ENCODE peak calls at places on chromosomes 12 and 14, in ten cellular contexts. One of them, this sample, is unnamed.

GRCh38 chr12:64611430-64612286 is 1.4 kb downstream of the RASSF3 start:
- DNase-seq in transverse colon: peak
- DNase-seq in HepG2: no peak
- DNase-seq in esophagus muscularis mucosa: no peak
- DNase-seq in breast epithelium: no peak
- DNase-seq in endothelial cell of umbilical vein: peak
- DNase-seq in prostate gland: peak
- DNase-seq in GM12891: no peak
- DNase-seq in GM12878: no peak
- DNase-seq in sigmoid colon: peak
- DNase-seq in this sample: no peak

GRCh38 chr12:132433641-132434395 is 56.1 kb upstream of the FBRSL1 start:
- DNase-seq in endothelial cell of umbilical vein: no peak
- DNase-seq in sigmoid colon: no peak
- DNase-seq in GM12878: no peak
- DNase-seq in prostate gland: no peak
- DNase-seq in HepG2: no peak
- DNase-seq in esophagus muscularis mucosa: no peak
- DNase-seq in breast epithelium: peak
- DNase-seq in GM12891: no peak
- DNase-seq in transverse colon: peak
- DNase-seq in this sample: no peak

GRCh38 chr14:32703246-32703645 is 235.4 kb upstream of the NPAS3 start:
- DNase-seq in esophagus muscularis mucosa: no peak
- DNase-seq in GM12891: no peak
- DNase-seq in HepG2: no peak
- DNase-seq in endothelial cell of umbilical vein: peak
- DNase-seq in transverse colon: no peak
- DNase-seq in sigmoid colon: no peak
- DNase-seq in prostate gland: no peak
- DNase-seq in breast epithelium: no peak
- DNase-seq in GM12878: no peak
- DNase-seq in this sample: no peak

GRCh38 chr14:101761881-101762529 is 496 bp downstream of the PPP2R5C start:
- DNase-seq in endothelial cell of umbilical vein: peak
- DNase-seq in esophagus muscularis mucosa: peak
- DNase-seq in prostate gland: peak
- DNase-seq in GM12878: no peak
- DNase-seq in HepG2: no peak
- DNase-seq in GM12891: peak
- DNase-seq in transverse colon: peak
- DNase-seq in breast epithelium: no peak
- DNase-seq in sigmoid colon: peak
- DNase-seq in this sample: peak

GRCh38 chr14:32013083-32013482 is 64.0 kb upstream of the ARHGAP5 start:
- DNase-seq in GM12891: no peak
- DNase-seq in esophagus muscularis mucosa: no peak
- DNase-seq in transverse colon: no peak
- DNase-seq in sigmoid colon: no peak
- DNase-seq in breast epithelium: no peak
- DNase-seq in prostate gland: no peak
- DNase-seq in GM12878: no peak
- DNase-seq in endothelial cell of umbilical vein: no peak
- DNase-seq in HepG2: peak
- DNase-seq in this sample: peak

GRCh38 chr14:70631948-70632347 is 9.8 kb upstream of the TTC9 start:
- DNase-seq in GM12891: no peak
- DNase-seq in prostate gland: no peak
- DNase-seq in GM12878: no peak
- DNase-seq in sigmoid colon: no peak
- DNase-seq in HepG2: no peak
- DNase-seq in endothelial cell of umbilical vein: no peak
- DNase-seq in transverse colon: no peak
- DNase-seq in breast epithelium: no peak
- DNase-seq in esophagus muscularis mucosa: no peak
- DNase-seq in this sample: no peak

GRCh38 chr12:47935196-47935595 is 28.2 kb upstream of the TMEM106C start:
- DNase-seq in esophagus muscularis mucosa: no peak
- DNase-seq in GM12891: no peak
- DNase-seq in GM12878: no peak
- DNase-seq in sigmoid colon: peak
- DNase-seq in endothelial cell of umbilical vein: no peak
- DNase-seq in breast epithelium: no peak
- DNase-seq in transverse colon: no peak
- DNase-seq in HepG2: peak
- DNase-seq in prostate gland: no peak
- DNase-seq in this sample: no peak

GRCh38 chr12:79690156-79690605 is 583 bp downstream of the PAWR start:
- DNase-seq in sigmoid colon: no peak
- DNase-seq in esophagus muscularis mucosa: no peak
- DNase-seq in GM12891: no peak
- DNase-seq in breast epithelium: no peak
- DNase-seq in endothelial cell of umbilical vein: no peak
- DNase-seq in prostate gland: no peak
- DNase-seq in transverse colon: no peak
- DNase-seq in HepG2: peak
- DNase-seq in GM12878: no peak
- DNase-seq in this sample: peak

GRCh38 chr14:51719970-51720369 is 68.3 kb downstream of the FRMD6 start:
- DNase-seq in endothelial cell of umbilical vein: no peak
- DNase-seq in GM12891: no peak
- DNase-seq in GM12878: no peak
- DNase-seq in breast epithelium: no peak
- DNase-seq in HepG2: no peak
- DNase-seq in prostate gland: no peak
- DNase-seq in transverse colon: no peak
- DNase-seq in sigmoid colon: no peak
- DNase-seq in esophagus muscularis mucosa: no peak
- DNase-seq in this sample: no peak

GRCh38 chr14:87153901-87154300 is 839.1 kb downstream of the GALC start:
- DNase-seq in sigmoid colon: no peak
- DNase-seq in prostate gland: no peak
- DNase-seq in esophagus muscularis mucosa: no peak
- DNase-seq in GM12891: no peak
- DNase-seq in breast epithelium: no peak
- DNase-seq in transverse colon: no peak
- DNase-seq in GM12878: no peak
- DNase-seq in HepG2: no peak
- DNase-seq in endothelial cell of umbilical vein: no peak
- DNase-seq in this sample: no peak

GRCh38 chr14:87152701-87153100 is 840.3 kb downstream of the GALC start:
- DNase-seq in breast epithelium: no peak
- DNase-seq in esophagus muscularis mucosa: no peak
- DNase-seq in endothelial cell of umbilical vein: no peak
- DNase-seq in GM12891: no peak
- DNase-seq in GM12878: no peak
- DNase-seq in sigmoid colon: no peak
- DNase-seq in transverse colon: no peak
- DNase-seq in prostate gland: no peak
- DNase-seq in HepG2: no peak
- DNase-seq in this sample: no peak

GRCh38 chr14:87153391-87153790 is 839.6 kb downstream of the GALC start:
- DNase-seq in sigmoid colon: no peak
- DNase-seq in esophagus muscularis mucosa: no peak
- DNase-seq in GM12878: no peak
- DNase-seq in GM12891: no peak
- DNase-seq in prostate gland: no peak
- DNase-seq in endothelial cell of umbilical vein: no peak
- DNase-seq in breast epithelium: no peak
- DNase-seq in transverse colon: no peak
- DNase-seq in HepG2: no peak
- DNase-seq in this sample: no peak

GRCh38 chr14:87148655-87149054 is 844.3 kb downstream of the GALC start:
- DNase-seq in transverse colon: no peak
- DNase-seq in prostate gland: no peak
- DNase-seq in GM12891: no peak
- DNase-seq in endothelial cell of umbilical vein: no peak
- DNase-seq in GM12878: no peak
- DNase-seq in HepG2: no peak
- DNase-seq in esophagus muscularis mucosa: no peak
- DNase-seq in sigmoid colon: no peak
- DNase-seq in breast epithelium: no peak
- DNase-seq in this sample: peak

GRCh38 chr14:87149583-87150354 is 843.2 kb downstream of the GALC start:
- DNase-seq in endothelial cell of umbilical vein: no peak
- DNase-seq in GM12878: no peak
- DNase-seq in sigmoid colon: no peak
- DNase-seq in breast epithelium: no peak
- DNase-seq in esophagus muscularis mucosa: no peak
- DNase-seq in HepG2: no peak
- DNase-seq in prostate gland: no peak
- DNase-seq in GM12891: no peak
- DNase-seq in transverse colon: no peak
- DNase-seq in this sample: peak
- TF ChIP-seq POLR2AphosphoS5 in endothelial cell of umbilical vein: no peak
- TF ChIP-seq POLR2AphosphoS5 in GM12878: no peak
- TF ChIP-seq POLR2AphosphoS5 in sigmoid colon: no peak
- TF ChIP-seq POLR2AphosphoS5 in breast epithelium: no peak
- TF ChIP-seq POLR2AphosphoS5 in esophagus muscularis mucosa: no peak
- TF ChIP-seq POLR2AphosphoS5 in HepG2: no peak
- TF ChIP-seq POLR2AphosphoS5 in prostate gland: no peak
- TF ChIP-seq POLR2AphosphoS5 in GM12891: no peak
- TF ChIP-seq POLR2AphosphoS5 in transverse colon: no peak
- TF ChIP-seq POLR2AphosphoS5 in this sample: peak

DNA sequence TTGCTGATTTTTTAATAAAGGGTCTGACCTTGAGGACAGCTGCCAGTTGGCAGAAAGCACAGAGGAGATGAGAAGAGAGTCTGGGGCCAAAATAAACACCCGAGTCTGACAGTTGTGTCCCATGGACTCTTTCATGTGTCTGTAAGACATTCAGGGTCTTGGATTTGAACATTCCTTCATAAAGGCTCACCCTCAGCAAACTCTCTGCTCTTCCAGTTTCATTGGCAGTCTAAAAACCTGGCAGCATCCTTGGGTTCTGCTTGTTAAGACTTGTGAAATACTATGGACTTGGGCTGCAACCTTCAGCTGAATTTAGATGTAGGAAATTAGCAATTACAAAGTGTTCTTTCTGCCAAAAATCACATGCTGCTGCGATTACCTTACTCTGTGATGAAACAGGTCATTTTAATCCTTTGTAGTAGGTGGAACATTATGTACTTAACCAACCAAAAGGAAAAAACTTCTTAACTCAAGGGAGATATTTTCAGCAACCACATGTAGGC is 32.0 kb upstream of the LMNTD1 start:
- DNase-seq in GM12891: no peak
- DNase-seq in esophagus muscularis mucosa: no peak
- DNase-seq in endothelial cell of umbilical vein: peak
- DNase-seq in transverse colon: no peak
- DNase-seq in breast epithelium: no peak
- DNase-seq in HepG2: no peak
- DNase-seq in GM12878: no peak
- DNase-seq in sigmoid colon: peak
- DNase-seq in prostate gland: peak
- DNase-seq in this sample: no peak
- TF ChIP-seq POLR2AphosphoS5 in GM12891: no peak
- TF ChIP-seq POLR2AphosphoS5 in esophagus muscularis mucosa: peak
- TF ChIP-seq POLR2AphosphoS5 in endothelial cell of umbilical vein: no peak
- TF ChIP-seq POLR2AphosphoS5 in transverse colon: no peak
- TF ChIP-seq POLR2AphosphoS5 in breast epithelium: peak
- TF ChIP-seq POLR2AphosphoS5 in HepG2: no peak
- TF ChIP-seq POLR2AphosphoS5 in GM12878: no peak
- TF ChIP-seq POLR2AphosphoS5 in sigmoid colon: peak
- TF ChIP-seq POLR2AphosphoS5 in prostate gland: peak
- TF ChIP-seq POLR2AphosphoS5 in this sample: no peak

GRCh38 chr12:68809190-68810026 is 1.4 kb downstream of the MDM2 start:
- DNase-seq in transverse colon: no peak
- DNase-seq in sigmoid colon: no peak
- DNase-seq in breast epithelium: no peak
- DNase-seq in endothelial cell of umbilical vein: no peak
- DNase-seq in prostate gland: no peak
- DNase-seq in HepG2: no peak
- DNase-seq in esophagus muscularis mucosa: no peak
- DNase-seq in GM12878: no peak
- DNase-seq in GM12891: no peak
- DNase-seq in this sample: no peak

GRCh38 chr12:68805592-68806120 is 2.3 kb upstream of the MDM2 start:
- DNase-seq in endothelial cell of umbilical vein: no peak
- DNase-seq in HepG2: no peak
- DNase-seq in GM12878: no peak
- DNase-seq in transverse colon: no peak
- DNase-seq in prostate gland: no peak
- DNase-seq in esophagus muscularis mucosa: no peak
- DNase-seq in sigmoid colon: no peak
- DNase-seq in breast epithelium: no peak
- DNase-seq in GM12891: no peak
- DNase-seq in this sample: no peak

GRCh38 chr12:68807576-68808387 is at the start of gene MDM2:
- DNase-seq in prostate gland: peak
- DNase-seq in endothelial cell of umbilical vein: peak
- DNase-seq in HepG2: peak
- DNase-seq in transverse colon: peak
- DNase-seq in breast epithelium: peak
- DNase-seq in sigmoid colon: peak
- DNase-seq in esophagus muscularis mucosa: peak
- DNase-seq in GM12878: peak
- DNase-seq in GM12891: peak
- DNase-seq in this sample: peak

GRCh38 chr12:68806488-68807237 is 1.3 kb upstream of the MDM2 start:
- DNase-seq in esophagus muscularis mucosa: no peak
- DNase-seq in sigmoid colon: no peak
- DNase-seq in HepG2: no peak
- DNase-seq in prostate gland: no peak
- DNase-seq in endothelial cell of umbilical vein: no peak
- DNase-seq in breast epithelium: no peak
- DNase-seq in transverse colon: no peak
- DNase-seq in GM12891: no peak
- DNase-seq in GM12878: no peak
- DNase-seq in this sample: no peak

GRCh38 chr12:68808388-68809189 is 612 bp downstream of the MDM2 start:
- DNase-seq in transverse colon: peak
- DNase-seq in breast epithelium: peak
- DNase-seq in GM12891: peak
- DNase-seq in endothelial cell of umbilical vein: peak
- DNase-seq in esophagus muscularis mucosa: peak
- DNase-seq in prostate gland: peak
- DNase-seq in HepG2: peak
- DNase-seq in GM12878: peak
- DNase-seq in sigmoid colon: peak
- DNase-seq in this sample: peak
- TF ChIP-seq POLR2AphosphoS5 in transverse colon: peak
- TF ChIP-seq POLR2AphosphoS5 in breast epithelium: peak
- TF ChIP-seq POLR2AphosphoS5 in GM12891: peak
- TF ChIP-seq POLR2AphosphoS5 in endothelial cell of umbilical vein: peak
- TF ChIP-seq POLR2AphosphoS5 in esophagus muscularis mucosa: peak
- TF ChIP-seq POLR2AphosphoS5 in prostate gland: peak
- TF ChIP-seq POLR2AphosphoS5 in HepG2: peak
- TF ChIP-seq POLR2AphosphoS5 in GM12878: peak
- TF ChIP-seq POLR2AphosphoS5 in sigmoid colon: peak
- TF ChIP-seq POLR2AphosphoS5 in this sample: peak

DNA sequence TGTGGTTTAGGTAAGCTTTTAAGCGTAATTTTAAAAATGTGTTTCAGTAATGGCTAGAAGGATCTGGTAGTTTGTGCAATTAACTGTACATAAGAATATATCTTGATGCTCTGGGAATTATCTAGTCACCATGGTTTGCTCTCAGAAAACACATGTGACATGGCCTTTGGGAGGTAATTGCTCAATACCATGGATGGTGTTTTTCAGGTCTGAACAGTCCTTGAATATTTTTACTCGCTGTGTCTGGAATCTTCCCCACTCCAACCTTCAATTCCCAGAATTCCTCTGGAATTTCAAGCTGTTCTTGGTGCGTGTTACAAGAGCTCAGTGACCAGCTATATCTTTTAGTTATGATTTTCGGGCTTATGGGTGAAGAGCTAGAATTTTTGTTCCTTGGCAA is 85.3 kb downstream of the DAAM1 start:
- DNase-seq in GM12878: no peak
- DNase-seq in transverse colon: no peak
- DNase-seq in endothelial cell of umbilical vein: no peak
- DNase-seq in esophagus muscularis mucosa: no peak
- DNase-seq in breast epithelium: no peak
- DNase-seq in GM12891: no peak
- DNase-seq in sigmoid colon: no peak
- DNase-seq in prostate gland: no peak
- DNase-seq in HepG2: no peak
- DNase-seq in this sample: no peak
- TF ChIP-seq POLR2AphosphoS5 in GM12878: no peak
- TF ChIP-seq POLR2AphosphoS5 in transverse colon: no peak
- TF ChIP-seq POLR2AphosphoS5 in endothelial cell of umbilical vein: no peak
- TF ChIP-seq POLR2AphosphoS5 in esophagus muscularis mucosa: no peak
- TF ChIP-seq POLR2AphosphoS5 in breast epithelium: no peak
- TF ChIP-seq POLR2AphosphoS5 in GM12891: no peak
- TF ChIP-seq POLR2AphosphoS5 in sigmoid colon: no peak
- TF ChIP-seq POLR2AphosphoS5 in prostate gland: no peak
- TF ChIP-seq POLR2AphosphoS5 in HepG2: no peak
- TF ChIP-seq POLR2AphosphoS5 in this sample: no peak

This sample was measured in GM23338.